ENCODE peak calls at places on chromosome 5, in seven cellular contexts. J is cardiac fibroblast, W is right cardiac atrium, H is nucleus accumbens, I is ureter, X is pons, R is foreskin keratinocyte. N is an unnamed sample.

GRCh38 chr5:137252513-137252912 is 246.6 kb downstream of the SPOCK1 start:
- DNase-seq in R (peak), W (no peak), J (peak), I (no peak), H (no peak), X (peak), N (peak)

GRCh38 chr5:55151923-55152842 is 7.8 kb upstream of the GPX8 start:
- DNase-seq in R (peak), I (no peak), W (no peak), H (no peak), J (peak), X (no peak), N (peak)

GRCh38 chr5:72841756-72842535 is 25.5 kb downstream of the TNPO1 start:
- DNase-seq in I (no peak), R (no peak), X (no peak), J (peak), W (no peak), H (no peak), N (no peak)

GRCh38 chr5:136038635-136039034 is 9.8 kb downstream of the TGFBI start:
- DNase-seq in W (no peak), I (no peak), X (no peak), H (no peak), J (no peak), R (no peak), N (no peak)

GRCh38 chr5:151214614-151215545 is 9.0 kb downstream of the CCDC69 start:
- DNase-seq in H (no peak), I (peak), J (no peak), X (peak), W (no peak), R (no peak), N (no peak)

GRCh38 chr5:56479701-56480304 is 246.7 kb upstream of the ANKRD55 start:
- DNase-seq in X (peak), W (no peak), R (no peak), H (no peak), I (no peak), J (no peak), N (no peak)

GRCh38 chr5:116135344-116135743 is 50.5 kb downstream of the COMMD10 start:
- DNase-seq in I (no peak), J (no peak), X (no peak), R (no peak), H (no peak), W (no peak), N (no peak)

GRCh38 chr5:102554092-102554491 is 55.3 kb upstream of the SLCO6A1 start:
- DNase-seq in W (no peak), R (no peak), H (no peak), I (no peak), X (no peak), J (no peak), N (no peak)

GRCh38 chr5:30749971-30750370 is 443.5 kb upstream of the CDH6 start:
- DNase-seq in R (peak), W (no peak), J (no peak), H (no peak), I (no peak), X (no peak), N (no peak)

GRCh38 chr5:50553560-50553984 is 112.5 kb upstream of the EMB start:
- DNase-seq in H (no peak), I (no peak), J (no peak), W (no peak), R (peak), X (peak), N (no peak)

GRCh38 chr5:111063709-111064322 is 7.7 kb upstream of the TSLP start:
- DNase-seq in H (no peak), I (no peak), X (no peak), R (peak), J (peak), W (no peak), N (no peak)

GRCh38 chr5:66281309-66281708 is 137.2 kb downstream of the SREK1 start:
- DNase-seq in H (no peak), J (no peak), W (no peak), I (no peak), R (no peak), X (no peak), N (no peak)

GRCh38 chr5:115558388-115558956 is 13.9 kb upstream of the FEM1C start:
- DNase-seq in I (no peak), W (peak), H (no peak), X (no peak), R (no peak), J (peak), N (peak)

GRCh38 chr5:178422400-178422775 is 167.8 kb downstream of the COL23A1 start:
- DNase-seq in H (no peak), W (no peak), R (no peak), X (no peak), I (no peak), J (no peak), N (no peak)

GRCh38 chr5:107808671-107809137 is 138.0 kb upstream of the EFNA5 start:
- DNase-seq in I (no peak), H (peak), W (no peak), J (no peak), X (no peak), R (no peak), N (no peak)

GRCh38 chr5:91302958-91303357 is 80.2 kb downstream of the ARRDC3 start:
- DNase-seq in I (no peak), X (peak), R (no peak), J (no peak), H (no peak), W (no peak), N (no peak)

GRCh38 chr5:106314221-106314824 is 1356.4 kb downstream of the EFNA5 start:
- DNase-seq in J (peak), X (no peak), H (no peak), I (no peak), W (no peak), R (no peak), N (peak)

GRCh38 chr5:173896631-173897030 is 8.5 kb downstream of the CPEB4 start:
- DNase-seq in H (no peak), I (no peak), W (no peak), J (no peak), X (no peak), R (no peak), N (no peak)

GRCh38 chr5:157994271-157994691 is 135.3 kb upstream of the CLINT1 start:
- DNase-seq in R (no peak), J (no peak), H (no peak), X (no peak), W (no peak), I (no peak), N (no peak)

GRCh38 chr5:160280384-160281090 is 31.8 kb downstream of the CCNJL start:
- DNase-seq in W (no peak), R (no peak), H (no peak), J (no peak), I (no peak), X (no peak), N (no peak)

GRCh38 chr5:180938294-180938693 is 39.3 kb downstream of the BTNL8 start:
- DNase-seq in H (no peak), J (no peak), R (no peak), W (no peak), I (no peak), X (no peak), N (no peak)

GRCh38 chr5:14830210-14831005 is 41.2 kb downstream of the ANKH start:
- DNase-seq in W (peak), H (no peak), J (peak), I (no peak), X (no peak), R (no peak), N (no peak)

GRCh38 chr5:174609116-174609515 is 115.3 kb upstream of the MSX2 start:
- DNase-seq in I (peak), W (peak), J (no peak), R (no peak), H (no peak), X (no peak), N (no peak)

GRCh38 chr5:10875201-10875768 is 114.3 kb upstream of the DAP start:
- DNase-seq in H (no peak), R (no peak), I (no peak), X (no peak), J (no peak), W (no peak), N (no peak)

N was measured in skeletal muscle cell.